ENCODE peak calls at places on chromosomes 11 and 22, in seven cellular contexts. C is NCI-H1092, W is spleen, I is NAMALWA, L is NCI-H1105, B is naive B cell, D is cardiac muscle cell. K is an unnamed sample.

GRCh38 chr11:100691886-100692285 is 4.8 kb downstream of the ARHGAP42 start:
- DNase-seq in D (no peak), W (no peak), B (no peak), I (no peak), C (no peak), L (no peak), K (no peak)

GRCh38 chr11:78684377-78684776 is 109.7 kb upstream of the NARS2 start:
- DNase-seq in I (no peak), W (no peak), C (no peak), L (no peak), B (no peak), D (peak; percentile 32), K (peak; percentile 43)

GRCh38 chr11:17129003-17129402 is 51.5 kb upstream of the RPS13 start:
- DNase-seq in D (no peak), B (no peak), L (no peak), W (no peak), I (no peak), C (no peak), K (no peak)

GRCh38 chr11:1829039-1829820 is 5.6 kb upstream of the SYT8 start:
- DNase-seq in D (no peak), I (no peak), L (no peak), W (no peak), B (no peak), C (no peak), K (no peak)

GRCh38 chr11:67356867-67357561 is 3.7 kb upstream of the POLD4 start:
- DNase-seq in C (no peak), B (peak; percentile 66), L (peak; percentile 60), D (peak; percentile 83), I (peak; percentile 81), W (peak; percentile 87), K (peak; percentile 94)

GRCh38 chr11:76629853-76630599 is 40.5 kb downstream of the LRRC32 start:
- DNase-seq in B (peak; percentile 45), L (no peak), W (peak; percentile 88), I (no peak), D (no peak), C (no peak), K (peak; percentile 66)

GRCh38 chr22:45511847-45512261 is 9.2 kb downstream of the FBLN1 start:
- DNase-seq in W (no peak), L (no peak), B (no peak), D (peak; percentile 48), I (no peak), C (no peak), K (no peak)

GRCh38 chr11:66976048-66976467 is 954 bp downstream of the C11orf86 start:
- DNase-seq in B (no peak), I (peak; percentile 63), W (no peak), L (no peak), D (peak; percentile 57), C (peak; percentile 16), K (peak; percentile 68)

GRCh38 chr22:23450434-23450795 is 129.7 kb downstream of the IGLL1 start:
- DNase-seq in W (no peak), D (no peak), C (no peak), I (no peak), B (no peak), L (no peak), K (no peak)

GRCh38 chr22:50691521-50691920 is 18.9 kb downstream of the SHANK3 start:
- DNase-seq in D (peak; percentile 45), W (no peak), L (no peak), C (no peak), B (no peak), I (peak; percentile 72), K (peak; percentile 82)

GRCh38 chr11:64263021-64263946 is 12.0 kb downstream of the PLCB3 start:
- DNase-seq in B (no peak), C (no peak), I (no peak), W (peak; percentile 72), D (no peak), L (no peak), K (no peak)

GRCh38 chr11:96412761-96413381 is 23.1 kb downstream of the JRKL start:
- DNase-seq in W (no peak), D (no peak), I (no peak), C (no peak), B (no peak), L (no peak), K (no peak)

GRCh38 chr11:122808494-122808893 is 29.8 kb upstream of the CRTAM start:
- DNase-seq in B (peak; percentile 12), I (no peak), D (no peak), L (no peak), C (no peak), W (no peak), K (peak; percentile 42)

GRCh38 chr11:69461272-69461962 is 20.0 kb upstream of the LINC01488 start:
- DNase-seq in I (no peak), C (no peak), L (no peak), W (peak; percentile 6), D (no peak), B (no peak), K (no peak)

GRCh38 chr22:31160328-31160978 is 471 bp downstream of the RNF185 start:
- DNase-seq in D (peak; percentile 49), C (no peak), L (no peak), W (peak; percentile 79), B (no peak), I (no peak), K (peak; percentile 60)

K was measured in Karpas-422.